ENCODE peak calls at places on chromosome 6, in ten cellular contexts. U is dorsolateral prefrontal cortex, I is hepatocyte, Z is pancreas, A is psoas muscle, V is HepG2, Y is PC-3, F is endodermal cell, P is uterus, S is A549. R is an unnamed sample.

GRCh38 chr6:150600302-150601017 is 775 bp downstream of the PLEKHG1 start:
- DNase-seq in U (peak), I (peak), Z (peak), A (peak), V (peak), Y (peak), F (peak), P (peak), S (peak), R (peak)

GRCh38 chr6:43335469-43335868 is 26.8 kb upstream of the CRIP3 start:
- DNase-seq in U (no peak), I (peak), Z (peak), A (no peak), V (no peak), Y (no peak), F (no peak), P (no peak), S (no peak), R (no peak)

GRCh38 chr6:153965996-153966395 is 73.0 kb upstream of the OPRM1 start:
- DNase-seq in U (no peak), I (no peak), Z (no peak), A (no peak), V (no peak), Y (no peak), F (no peak), P (no peak), S (no peak), R (no peak)

GRCh38 chr6:136092897-136093296 is 157.2 kb downstream of the MTFR2 start:
- DNase-seq in U (no peak), I (no peak), Z (no peak), A (no peak), V (no peak), Y (no peak), F (no peak), P (no peak), S (no peak), R (no peak)

GRCh38 chr6:16764188-16764950 is 3.1 kb upstream of the ATXN1 start:
- DNase-seq in U (no peak), I (peak), Z (no peak), A (no peak), V (peak), Y (peak), F (no peak), P (no peak), S (no peak), R (no peak)

GRCh38 chr6:30843611-30843998 is 40.7 kb upstream of the DDR1 start:
- DNase-seq in U (no peak), I (no peak), Z (no peak), A (no peak), V (no peak), Y (no peak), F (no peak), P (no peak), S (no peak), R (no peak)

GRCh38 chr6:97240222-97240621 is 42.8 kb downstream of the MMS22L start:
- DNase-seq in U (no peak), I (no peak), Z (no peak), A (no peak), V (no peak), Y (peak), F (no peak), P (no peak), S (peak), R (peak)

GRCh38 chr6:7389162-7389450 is 436 bp downstream of the CAGE1 start:
- DNase-seq in U (no peak), I (peak), Z (no peak), A (peak), V (no peak), Y (peak), F (no peak), P (no peak), S (peak), R (peak)

GRCh38 chr6:43286995-43287716 is 10.9 kb upstream of the SLC22A7 start:
- DNase-seq in U (no peak), I (no peak), Z (no peak), A (no peak), V (peak), Y (no peak), F (peak), P (no peak), S (no peak), R (no peak)

DNA sequence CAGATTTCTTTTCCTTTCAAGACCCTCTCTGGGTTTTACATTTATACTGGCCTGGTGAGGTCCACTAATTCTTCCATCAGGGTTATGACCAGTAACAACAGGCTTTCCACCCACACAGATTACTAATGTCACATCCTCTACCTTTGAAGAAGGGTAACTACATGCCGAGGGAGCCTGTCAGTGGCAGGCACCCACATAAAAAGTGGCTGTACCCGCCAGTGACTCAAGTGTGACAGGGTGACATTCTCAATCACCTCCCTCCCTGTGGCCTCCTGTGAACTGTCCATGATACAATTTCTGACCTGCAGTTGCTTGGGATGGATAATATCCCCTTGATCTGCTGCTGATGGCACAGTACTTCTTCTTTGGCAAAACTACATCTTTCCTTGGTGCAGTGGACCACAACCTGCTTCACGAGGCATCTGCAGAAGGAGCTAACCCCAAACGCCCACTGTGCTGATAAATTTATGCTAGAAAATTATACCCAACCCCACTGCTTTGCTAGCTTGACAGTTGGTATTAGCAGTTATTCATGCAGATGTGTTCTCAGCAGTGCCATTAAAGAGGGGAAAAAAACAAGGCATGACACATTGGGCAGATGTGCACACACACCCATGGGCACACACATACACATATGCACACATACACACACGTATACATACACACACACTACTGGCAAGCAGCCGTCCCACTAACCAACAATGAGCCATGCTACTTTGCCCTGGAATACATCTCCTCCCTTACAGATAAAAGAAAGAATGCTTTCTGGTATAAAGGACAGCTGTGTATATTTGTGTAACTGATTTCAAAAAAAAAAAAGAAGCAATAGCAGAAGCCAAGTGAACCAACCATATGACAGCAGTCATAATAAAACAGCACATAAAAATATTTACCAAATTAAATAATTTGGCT is 20.8 kb downstream of the GFOD1 start:
- DNase-seq in U (no peak), I (no peak), Z (no peak), A (no peak), V (no peak), Y (no peak), F (peak), P (no peak), S (no peak), R (no peak)
- H3K27ac ChIP-seq in U (peak), I (no peak), Z (no peak), A (no peak), V (no peak), Y (no peak), F (no peak), P (no peak), S (no peak), R (no peak)

GRCh38 chr6:169420912-169421543 is 167.4 kb upstream of the THBS2 start:
- DNase-seq in U (no peak), I (peak), Z (no peak), A (no peak), V (peak), Y (no peak), F (peak), P (no peak), S (no peak), R (no peak)
- TF ChIP-seq CTCF in U (no peak), I (peak), Z (peak), A (peak), V (peak), Y (no peak), F (peak), P (peak), S (no peak), R (no peak)

DNA sequence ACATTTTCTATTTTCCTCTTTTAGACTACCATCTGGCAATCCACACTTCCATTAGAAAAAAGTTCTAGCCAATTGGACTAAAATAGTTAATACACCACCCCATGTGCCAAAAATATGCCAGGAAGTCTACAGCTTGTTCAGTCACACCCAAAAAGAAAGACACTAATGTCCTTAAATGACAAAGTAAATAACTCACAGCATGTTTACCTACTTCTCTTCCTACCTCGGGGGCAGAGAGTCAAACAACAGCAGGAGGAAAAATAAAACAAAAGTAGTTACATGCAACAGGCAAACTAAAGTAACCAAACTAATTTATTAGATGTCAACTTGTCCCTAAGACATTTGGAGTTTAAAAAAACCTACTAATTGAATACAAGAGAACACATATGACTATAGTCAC is 57.0 kb downstream of the UBE3D start:
- DNase-seq in U (no peak), I (no peak), Z (no peak), A (no peak), V (no peak), Y (peak), F (no peak), P (no peak), S (no peak), R (no peak)
- H3K27ac ChIP-seq in U (no peak), I (no peak), Z (no peak), A (no peak), V (no peak), Y (no peak), F (no peak), P (no peak), S (no peak), R (no peak)

GRCh38 chr6:130366011-130366963 is at the start of gene TMEM200A:
- DNase-seq in U (no peak), I (peak), Z (no peak), A (peak), V (no peak), Y (no peak), F (peak), P (peak), S (peak), R (no peak)
- TF ChIP-seq CTCF in U (no peak), I (peak), Z (no peak), A (no peak), V (peak), Y (peak), F (peak), P (no peak), S (no peak), R (peak)

GRCh38 chr6:32397252-32397920 is 9.6 kb downstream of the BTNL2 start:
- DNase-seq in U (no peak), I (no peak), Z (no peak), A (no peak), V (no peak), Y (no peak), F (no peak), P (no peak), S (no peak), R (no peak)

GRCh38 chr6:32393660-32394420 is 13.1 kb downstream of the BTNL2 start:
- DNase-seq in U (no peak), I (peak), Z (no peak), A (no peak), V (no peak), Y (peak), F (no peak), P (no peak), S (no peak), R (peak)

GRCh38 chr6:32401564-32401963 is 5.4 kb downstream of the BTNL2 start:
- DNase-seq in U (no peak), I (no peak), Z (no peak), A (no peak), V (no peak), Y (no peak), F (no peak), P (no peak), S (no peak), R (no peak)

GRCh38 chr6:32396028-32396427 is 11.0 kb downstream of the BTNL2 start:
- DNase-seq in U (no peak), I (no peak), Z (no peak), A (no peak), V (no peak), Y (no peak), F (no peak), P (no peak), S (no peak), R (no peak)
- H3K27ac ChIP-seq in U (no peak), I (no peak), Z (no peak), A (no peak), V (no peak), Y (no peak), F (no peak), P (no peak), S (no peak), R (no peak)

DNA sequence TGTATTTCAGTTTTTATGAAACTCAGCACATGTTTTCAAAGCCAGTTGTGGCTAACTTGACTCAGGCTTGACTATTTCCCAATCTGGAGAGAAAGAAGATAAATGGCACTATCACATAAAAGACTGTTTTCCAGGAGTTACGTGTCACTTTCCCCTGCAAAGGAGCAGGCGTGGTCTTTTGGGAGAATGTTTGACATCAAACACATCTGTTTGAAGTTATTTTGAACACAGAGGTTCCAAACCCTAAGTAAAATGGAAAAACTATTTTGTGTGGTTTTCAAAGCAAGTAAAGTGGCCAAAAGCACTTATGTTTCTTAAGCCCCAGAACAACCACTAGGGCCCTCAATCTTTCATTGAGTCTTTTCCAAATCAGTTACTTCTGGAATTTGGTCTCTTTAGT is 89.7 kb downstream of the FOXF2 start:
- DNase-seq in U (no peak), I (peak), Z (no peak), A (no peak), V (no peak), Y (peak), F (no peak), P (no peak), S (no peak), R (no peak)
- TF ChIP-seq CTCF in U (no peak), I (no peak), Z (no peak), A (no peak), V (no peak), Y (no peak), F (peak), P (no peak), S (no peak), R (no peak)

GRCh38 chr6:32086661-32087573 is 22.2 kb downstream of the TNXB start:
- DNase-seq in U (no peak), I (no peak), Z (no peak), A (no peak), V (peak), Y (peak), F (no peak), P (no peak), S (no peak), R (no peak)
- H3K27ac ChIP-seq in U (no peak), I (peak), Z (peak), A (peak), V (no peak), Y (peak), F (no peak), P (peak), S (no peak), R (no peak)

GRCh38 chr6:125952764-125953501 is 3.6 kb upstream of the HINT3 start:
- DNase-seq in U (no peak), I (peak), Z (peak), A (no peak), V (peak), Y (peak), F (peak), P (no peak), S (no peak), R (no peak)
- TF ChIP-seq CTCF in U (no peak), I (peak), Z (no peak), A (no peak), V (peak), Y (peak), F (peak), P (no peak), S (peak), R (peak)